ENCODE peak calls at places on chromosomes 4 and X, in six cellular contexts. F is fibroblast of the aortic adventitia, U is upper lobe of right lung, M is PC-9, I is choroid plexus epithelial cell, K is heart left ventricle. P is an unnamed sample.

GRCh38 chr4:73947239-73947985 is 34.4 kb downstream of the PF4 start:
- DNase-seq in F (no peak), U (no peak), K (no peak), I (no peak), M (no peak), P (no peak)

GRCh38 chr4:89308161-89308500 is 531 bp upstream of the GPRIN3 start:
- DNase-seq in K (no peak), F (peak), M (no peak), I (no peak), U (no peak), P (no peak)

GRCh38 chr4:183989931-183990330 is 84.8 kb downstream of the STOX2 start:
- DNase-seq in I (no peak), U (no peak), K (no peak), F (peak), M (no peak), P (no peak)

GRCh38 chr4:89284828-89285227 is 22.8 kb downstream of the GPRIN3 start:
- DNase-seq in K (no peak), I (no peak), F (no peak), M (no peak), U (no peak), P (no peak)

GRCh38 chr4:79597266-79597665 is 189.2 kb upstream of the GK2 start:
- DNase-seq in I (peak), F (peak), U (no peak), M (no peak), K (no peak), P (peak)

GRCh38 chr4:77044458-77045124 is 31.2 kb downstream of the CCNI start:
- DNase-seq in K (no peak), M (no peak), U (no peak), F (peak), I (peak), P (peak)

GRCh38 chr4:2587215-2587823 is 50.9 kb downstream of the FAM193A start:
- DNase-seq in K (no peak), M (no peak), I (no peak), F (peak), U (no peak), P (no peak)

GRCh38 chrX:44162964-44163475 is 180.5 kb downstream of the EFHC2 start:
- DNase-seq in U (no peak), I (peak), M (no peak), K (no peak), F (no peak), P (no peak)

GRCh38 chr4:89152972-89153371 is 41.6 kb downstream of the TIGD2 start:
- DNase-seq in U (no peak), K (no peak), I (peak), F (no peak), M (no peak), P (no peak)

GRCh38 chr4:3387943-3388348 is 53.8 kb upstream of the HGFAC start:
- DNase-seq in K (peak), U (peak), F (peak), M (no peak), I (no peak), P (peak)

GRCh38 chr4:153542835-153543234 is 76.7 kb downstream of the TMEM131L start:
- DNase-seq in K (no peak), I (no peak), F (no peak), U (no peak), M (no peak), P (no peak)

GRCh38 chr4:59855630-59856352 is 1344.3 kb upstream of the ADGRL3 start:
- DNase-seq in F (no peak), U (peak), I (no peak), K (no peak), M (no peak), P (no peak)

GRCh38 chrX:20171887-20172286 is 30.2 kb upstream of the EIF1AX start:
- DNase-seq in F (no peak), M (no peak), K (no peak), I (no peak), U (no peak), P (no peak)

GRCh38 chrX:48558270-48558669 is 16.0 kb upstream of the RBM3 start:
- DNase-seq in M (no peak), U (no peak), I (peak), K (no peak), F (peak), P (peak)

GRCh38 chrX:107000013-107000515 is at the start of gene MORC4:
- DNase-seq in M (peak), K (peak), U (peak), F (peak), I (peak), P (peak)

GRCh38 chr4:31045724-31046318 is 325.7 kb downstream of the PCDH7 start:
- DNase-seq in I (peak), K (no peak), U (no peak), F (peak), M (peak), P (no peak)

GRCh38 chrX:31934842-31935241 is 863.0 kb upstream of the FTHL17 start:
- DNase-seq in M (no peak), F (no peak), K (no peak), U (no peak), I (no peak), P (no peak)

DNA sequence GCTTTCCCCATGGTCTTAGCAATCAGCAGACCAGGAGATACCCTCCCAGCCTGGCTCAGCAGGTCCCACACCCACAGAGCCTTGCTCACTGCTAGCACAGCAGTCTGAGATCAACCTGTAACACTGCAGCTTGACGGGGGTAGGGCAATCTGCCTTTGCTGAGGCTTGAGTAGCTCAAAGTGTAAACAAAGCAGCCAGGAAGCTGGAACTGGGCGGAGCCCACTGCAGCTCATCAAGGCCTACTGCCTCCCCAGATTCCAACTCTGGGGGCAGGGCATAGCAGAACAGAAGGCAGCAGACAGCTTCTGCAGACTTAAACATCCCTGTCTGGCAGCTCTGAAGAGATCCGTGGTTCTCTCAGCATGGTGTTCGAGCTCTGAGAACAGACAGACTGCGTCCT is 15.0 kb upstream of the GABRA2 start:
- DNase-seq in M (no peak), F (no peak), I (peak), K (no peak), U (no peak), P (no peak)
- H3K4me3 ChIP-seq in M (no peak), F (no peak), I (no peak), K (no peak), U (no peak), P (no peak)

GRCh38 chrX:115560978-115561604 is at the start of gene PLS3:
- DNase-seq in I (peak), U (peak), M (peak), F (peak), K (peak), P (peak)

GRCh38 chrX:115560211-115560977 is 580 bp upstream of the PLS3 start:
- DNase-seq in U (no peak), K (no peak), F (peak), I (peak), M (peak), P (peak)

GRCh38 chrX:115563633-115564182 is 2.7 kb downstream of the PLS3 start:
- DNase-seq in U (no peak), K (no peak), I (peak), F (peak), M (no peak), P (no peak)

GRCh38 chrX:115562492-115562872 is 1.5 kb downstream of the PLS3 start:
- DNase-seq in I (peak), U (no peak), M (peak), F (peak), K (no peak), P (no peak)

GRCh38 chrX:115561605-115562491 is 874 bp downstream of the PLS3 start:
- DNase-seq in K (peak), I (peak), F (peak), U (peak), M (peak), P (peak)
- H3K4me3 ChIP-seq in K (peak), I (peak), F (peak), U (peak), M (peak), P (peak)

GRCh38 chr4:101792056-101792575 is 1.6 kb downstream of the BANK1 start:
- DNase-seq in M (no peak), I (peak), F (no peak), U (no peak), K (no peak), P (no peak)

GRCh38 chr4:101787917-101788316 is 2.6 kb upstream of the BANK1 start:
- DNase-seq in I (peak), U (no peak), F (no peak), M (no peak), K (no peak), P (peak)

GRCh38 chr4:101793397-101793796 is 2.9 kb downstream of the BANK1 start:
- DNase-seq in F (no peak), M (no peak), K (no peak), I (no peak), U (no peak), P (no peak)

GRCh38 chr4:101791189-101791572 is 651 bp downstream of the BANK1 start:
- DNase-seq in M (no peak), F (no peak), K (no peak), U (no peak), I (peak), P (peak)

GRCh38 chr4:101790521-101791188 is at the start of gene BANK1:
- DNase-seq in I (peak), M (no peak), U (peak), F (no peak), K (peak), P (peak)
- H3K4me3 ChIP-seq in I (peak), M (peak), U (peak), F (peak), K (peak), P (peak)

DNA sequence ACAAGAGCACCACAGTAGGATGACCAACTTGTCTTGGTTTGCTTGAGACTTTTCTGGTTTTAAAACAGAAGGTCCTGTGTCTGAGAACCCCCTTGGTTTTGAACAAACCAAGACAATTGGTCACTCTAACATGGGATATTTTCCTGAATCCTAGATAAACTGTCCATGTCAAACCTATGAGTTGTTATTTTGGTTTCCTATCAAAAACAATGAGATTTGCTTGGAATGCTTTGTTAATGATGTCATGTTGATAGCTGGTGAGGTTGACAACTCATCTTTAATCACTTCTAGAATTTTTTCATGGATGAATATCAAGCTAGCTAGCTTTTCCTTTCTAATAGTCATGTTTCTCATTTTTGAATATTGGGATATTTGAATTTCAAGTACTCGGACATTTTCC is 518.3 kb upstream of the ARX start:
- DNase-seq in K (no peak), I (no peak), F (no peak), M (no peak), U (no peak), P (no peak)
- H3K4me3 ChIP-seq in K (no peak), I (no peak), F (no peak), M (no peak), U (no peak), P (no peak)

GRCh38 chrX:11667286-11667685 is 1.6 kb upstream of the ARHGAP6 start:
- DNase-seq in U (no peak), K (no peak), F (no peak), M (no peak), I (no peak), P (no peak)
- H3K4me3 ChIP-seq in U (peak), K (no peak), F (no peak), M (no peak), I (no peak), P (no peak)